ENCODE peak calls at places on chromosome 22, in five cellular contexts. A, C, Z, B and D are unnamed samples.

GRCh38 chr22:28180804-28181203 is 261.7 kb upstream of the PITPNB start:
- DNase-seq in A (no peak), C (no peak), Z (no peak), B (no peak), D (no peak)

GRCh38 chr22:50002791-50003190 is 9.8 kb downstream of the IL17REL start:
- DNase-seq in A (no peak), C (no peak), Z (no peak), B (no peak), D (peak)

GRCh38 chr22:47154621-47155081 is 392.2 kb downstream of the TBC1D22A start:
- DNase-seq in A (no peak), C (no peak), Z (no peak), B (no peak), D (no peak)

GRCh38 chr22:43566021-43566420 is 154.2 kb downstream of the MPPED1 start:
- DNase-seq in A (no peak), C (no peak), Z (no peak), B (no peak), D (no peak)

GRCh38 chr22:38202437-38203089 is 769 bp downstream of the MAFF start:
- DNase-seq in A (no peak), C (peak), Z (peak), B (no peak), D (peak)

GRCh38 chr22:38924197-38924952 is 33.0 kb upstream of the APOBEC3A start:
- DNase-seq in A (no peak), C (no peak), Z (no peak), B (peak), D (peak)

GRCh38 chr22:28032896-28033295 is 113.8 kb upstream of the PITPNB start:
- DNase-seq in A (no peak), C (no peak), Z (no peak), B (no peak), D (no peak)

GRCh38 chr22:46452195-46453005 is 85.0 kb downstream of the CELSR1 start:
- DNase-seq in A (no peak), C (no peak), Z (no peak), B (no peak), D (no peak)

GRCh38 chr22:41949297-41949965 is 2.5 kb upstream of the CENPM start:
- DNase-seq in A (no peak), C (no peak), Z (no peak), B (no peak), D (no peak)

GRCh38 chr22:35728639-35729308 is 11.1 kb downstream of the APOL5 start:
- DNase-seq in A (no peak), C (no peak), Z (no peak), B (no peak), D (no peak)

GRCh38 chr22:39852799-39853198 is 40.8 kb downstream of the ENTHD1 start:
- DNase-seq in A (no peak), C (no peak), Z (no peak), B (no peak), D (no peak)

GRCh38 chr22:41062146-41062545 is 30.2 kb upstream of the EP300 start:
- DNase-seq in A (no peak), C (no peak), Z (no peak), B (no peak), D (no peak)

GRCh38 chr22:27170491-27170890 is 513.1 kb downstream of the MIAT start:
- DNase-seq in A (no peak), C (no peak), Z (no peak), B (no peak), D (peak)

GRCh38 chr22:50048066-50048765 is 9.9 kb downstream of the TTLL8 start:
- DNase-seq in A (no peak), C (no peak), Z (no peak), B (no peak), D (no peak)

GRCh38 chr22:46149493-46149997 is 781 bp upstream of the PPARA start:
- DNase-seq in A (peak), C (peak), Z (peak), B (peak), D (peak)

GRCh38 chr22:17247832-17248231 is 28.6 kb upstream of the ADA2 start:
- DNase-seq in A (no peak), C (no peak), Z (no peak), B (no peak), D (no peak)

GRCh38 chr22:17100621-17101020 is 15.8 kb downstream of the IL17RA start:
- DNase-seq in A (no peak), C (no peak), Z (no peak), B (no peak), D (no peak)

GRCh38 chr22:45880732-45881523 is 96.0 kb downstream of the WNT7B start:
- DNase-seq in A (no peak), C (no peak), Z (peak), B (no peak), D (no peak)

GRCh38 chr22:50444663-50445062 is 30.2 kb downstream of the SBF1 start:
- DNase-seq in A (no peak), C (no peak), Z (no peak), B (peak), D (peak)

GRCh38 chr22:17890245-17890671 is 116.0 kb upstream of the BID start:
- DNase-seq in A (no peak), C (no peak), Z (no peak), B (no peak), D (peak)

GRCh38 chr22:19822301-19823117 is 32.2 kb downstream of the GNB1L start:
- DNase-seq in A (no peak), C (peak), Z (peak), B (no peak), D (no peak)
- H2BK12ac ChIP-seq in A (no peak), C (no peak), Z (no peak), B (no peak), D (no peak)

DNA sequence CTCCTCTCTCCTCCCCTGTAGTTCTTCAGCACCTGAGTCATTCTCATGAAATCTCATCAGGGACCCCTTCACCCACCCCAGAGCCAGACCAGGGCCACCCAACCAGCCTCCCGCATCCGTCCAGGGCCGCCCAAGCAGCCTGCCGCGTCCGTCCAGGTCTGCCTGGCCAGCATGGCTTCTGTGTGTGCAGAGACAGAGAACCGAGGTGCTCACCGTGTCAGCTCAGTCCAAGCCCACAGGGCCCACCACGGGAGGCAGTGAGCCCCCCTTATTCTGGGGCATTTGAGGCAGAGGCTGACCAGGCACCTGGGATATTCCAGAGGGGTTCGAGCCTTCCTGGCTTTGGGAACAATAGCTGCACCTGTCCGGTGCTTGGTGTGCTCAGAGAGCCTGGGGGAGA is 1117.3 kb downstream of the BRD1 start:
- DNase-seq in A (no peak), C (no peak), Z (no peak), B (no peak), D (no peak)
- H2BK12ac ChIP-seq in A (no peak), C (no peak), Z (no peak), B (no peak), D (no peak)

GRCh38 chr22:24011735-24012068 is 598 bp downstream of the CABIN1 start:
- DNase-seq in A (no peak), C (no peak), Z (no peak), B (peak), D (no peak)
- H2BK12ac ChIP-seq in A (no peak), C (no peak), Z (no peak), B (peak), D (peak)

GRCh38 chr22:48478529-48479265 is 1349.0 kb downstream of the BRD1 start:
- DNase-seq in A (no peak), C (no peak), Z (no peak), B (no peak), D (no peak)
- H2BK12ac ChIP-seq in A (no peak), C (no peak), Z (no peak), B (no peak), D (no peak)

GRCh38 chr22:36761553-36762240 is 14.2 kb downstream of the IFT27 start:
- DNase-seq in A (no peak), C (no peak), Z (peak), B (no peak), D (no peak)
- H2BK12ac ChIP-seq in A (no peak), C (no peak), Z (no peak), B (no peak), D (no peak)

GRCh38 chr22:24763872-24764485 is 10.5 kb downstream of the PIWIL3 start:
- DNase-seq in A (no peak), C (no peak), Z (peak), B (no peak), D (no peak)

GRCh38 chr22:24772493-24773220 is 1.9 kb downstream of the PIWIL3 start:
- DNase-seq in A (peak), C (peak), Z (peak), B (no peak), D (peak)

DNA sequence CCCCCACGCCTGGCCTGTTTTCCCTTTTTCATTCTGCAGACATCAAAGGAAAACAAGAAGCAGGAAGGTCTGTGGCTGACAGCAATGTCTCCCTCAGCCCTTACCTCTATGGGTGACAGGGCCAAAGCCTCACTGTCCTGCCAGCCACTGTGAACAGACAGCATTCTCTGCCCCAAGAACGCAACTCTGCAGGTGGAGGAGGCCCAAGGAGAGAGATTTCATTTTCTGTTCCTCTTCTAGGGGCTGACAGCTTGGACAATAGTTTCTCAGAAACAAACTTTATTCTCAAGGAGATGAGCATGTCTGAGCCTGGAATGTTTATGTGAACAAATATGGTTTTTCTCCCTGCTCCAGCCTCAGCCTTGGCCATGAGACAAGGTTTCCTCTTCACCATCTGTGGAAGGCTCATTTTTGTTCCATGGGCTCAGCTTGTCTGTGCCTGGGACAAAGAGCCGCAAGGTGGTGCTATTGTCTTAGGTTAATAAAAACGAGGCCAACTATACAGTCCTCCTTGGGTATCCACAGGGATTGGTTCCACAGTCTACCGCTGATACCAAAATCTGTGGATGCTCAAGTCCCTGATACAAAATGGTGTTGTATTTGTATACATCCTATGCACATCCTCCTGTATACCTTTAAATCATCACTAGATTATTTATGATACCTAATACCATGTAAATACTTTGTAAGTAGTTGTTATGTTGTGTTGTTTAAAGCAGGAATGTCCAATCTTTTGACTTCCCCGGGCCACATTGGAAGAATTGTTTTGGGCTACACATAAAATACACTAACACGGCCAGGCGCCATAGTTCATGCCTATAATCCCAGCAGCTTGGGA is 5.8 kb downstream of the PIWIL3 start:
- DNase-seq in A (peak), C (peak), Z (peak), B (peak), D (peak)
- H2BK12ac ChIP-seq in A (no peak), C (no peak), Z (no peak), B (no peak), D (no peak)

GRCh38 chr22:19136915-19137314 is 5.8 kb downstream of the TSSK2 start:
- DNase-seq in A (no peak), C (no peak), Z (no peak), B (no peak), D (no peak)

GRCh38 chr22:19134176-19134831 is 3.2 kb downstream of the TSSK2 start:
- DNase-seq in A (no peak), C (no peak), Z (no peak), B (no peak), D (no peak)

GRCh38 chr22:19133561-19133960 is 2.5 kb downstream of the TSSK2 start:
- DNase-seq in A (no peak), C (no peak), Z (no peak), B (no peak), D (no peak)

GRCh38 chr22:19132693-19133400 is 1.7 kb downstream of the TSSK2 start:
- DNase-seq in A (no peak), C (no peak), Z (no peak), B (no peak), D (no peak)

GRCh38 chr22:19134874-19135273 is 3.8 kb downstream of the TSSK2 start:
- DNase-seq in A (no peak), C (no peak), Z (no peak), B (no peak), D (no peak)
- H2BK12ac ChIP-seq in A (no peak), C (no peak), Z (no peak), B (no peak), D (no peak)